ENCODE peak calls at places on chromosomes 11 and 22, in ten cellular contexts. One of them, this sample, is unnamed.

GRCh38 chr11:117701781-117702180 is 95.2 kb downstream of the DSCAML1 start:
- DNase-seq in esophagus squamous epithelium: no peak
- DNase-seq in GM23338: no peak
- DNase-seq in GM20000: no peak
- DNase-seq in glutamatergic neuron: no peak
- DNase-seq in GM12865: no peak
- DNase-seq in cardiac muscle cell: no peak
- DNase-seq in lower leg skin: no peak
- DNase-seq in lung: no peak
- DNase-seq in fibroblast of lung: no peak
- DNase-seq in this sample: no peak

GRCh38 chr22:36730176-36730858 is 26.8 kb upstream of the CACNG2 start:
- DNase-seq in esophagus squamous epithelium: no peak
- DNase-seq in GM23338: no peak
- DNase-seq in GM20000: no peak
- DNase-seq in glutamatergic neuron: no peak
- DNase-seq in GM12865: no peak
- DNase-seq in cardiac muscle cell: no peak
- DNase-seq in lower leg skin: peak
- DNase-seq in lung: no peak
- DNase-seq in fibroblast of lung: no peak
- DNase-seq in this sample: no peak

GRCh38 chr11:118401151-118401879 is at the start of gene ATP5MG:
- DNase-seq in esophagus squamous epithelium: peak
- DNase-seq in GM23338: peak
- DNase-seq in GM20000: peak
- DNase-seq in glutamatergic neuron: peak
- DNase-seq in GM12865: peak
- DNase-seq in cardiac muscle cell: peak
- DNase-seq in lower leg skin: peak
- DNase-seq in lung: peak
- DNase-seq in fibroblast of lung: peak
- DNase-seq in this sample: peak

GRCh38 chr22:38335077-38335476 is 17.8 kb upstream of the CSNK1E start:
- DNase-seq in esophagus squamous epithelium: no peak
- DNase-seq in GM23338: no peak
- DNase-seq in GM20000: no peak
- DNase-seq in glutamatergic neuron: no peak
- DNase-seq in GM12865: no peak
- DNase-seq in cardiac muscle cell: no peak
- DNase-seq in lower leg skin: no peak
- DNase-seq in lung: no peak
- DNase-seq in fibroblast of lung: peak
- DNase-seq in this sample: no peak

GRCh38 chr11:61683961-61684869 is 4.0 kb downstream of the DAGLA start:
- DNase-seq in esophagus squamous epithelium: no peak
- DNase-seq in GM23338: no peak
- DNase-seq in GM20000: no peak
- DNase-seq in glutamatergic neuron: peak
- DNase-seq in GM12865: no peak
- DNase-seq in cardiac muscle cell: no peak
- DNase-seq in lower leg skin: no peak
- DNase-seq in lung: no peak
- DNase-seq in fibroblast of lung: peak
- DNase-seq in this sample: no peak

GRCh38 chr22:29626497-29627195 is 23.2 kb downstream of the NF2 start:
- DNase-seq in esophagus squamous epithelium: no peak
- DNase-seq in GM23338: no peak
- DNase-seq in GM20000: no peak
- DNase-seq in glutamatergic neuron: no peak
- DNase-seq in GM12865: no peak
- DNase-seq in cardiac muscle cell: no peak
- DNase-seq in lower leg skin: no peak
- DNase-seq in lung: no peak
- DNase-seq in fibroblast of lung: peak
- DNase-seq in this sample: no peak

GRCh38 chr11:69909561-69910518 is 90.6 kb upstream of the FGF3 start:
- DNase-seq in esophagus squamous epithelium: no peak
- DNase-seq in GM23338: peak
- DNase-seq in GM20000: no peak
- DNase-seq in glutamatergic neuron: peak
- DNase-seq in GM12865: peak
- DNase-seq in cardiac muscle cell: peak
- DNase-seq in lower leg skin: peak
- DNase-seq in lung: no peak
- DNase-seq in fibroblast of lung: no peak
- DNase-seq in this sample: no peak

GRCh38 chr11:102410382-102410784 is 42.2 kb downstream of the TMEM123 start:
- DNase-seq in esophagus squamous epithelium: no peak
- DNase-seq in GM23338: peak
- DNase-seq in GM20000: no peak
- DNase-seq in glutamatergic neuron: no peak
- DNase-seq in GM12865: no peak
- DNase-seq in cardiac muscle cell: peak
- DNase-seq in lower leg skin: no peak
- DNase-seq in lung: no peak
- DNase-seq in fibroblast of lung: peak
- DNase-seq in this sample: no peak

GRCh38 chr11:94417386-94417987 is 16.3 kb upstream of the GPR83 start:
- DNase-seq in esophagus squamous epithelium: no peak
- DNase-seq in GM23338: peak
- DNase-seq in GM20000: no peak
- DNase-seq in glutamatergic neuron: no peak
- DNase-seq in GM12865: peak
- DNase-seq in cardiac muscle cell: peak
- DNase-seq in lower leg skin: no peak
- DNase-seq in lung: no peak
- DNase-seq in fibroblast of lung: peak
- DNase-seq in this sample: no peak

GRCh38 chr11:94424011-94424410 is 22.8 kb upstream of the GPR83 start:
- DNase-seq in esophagus squamous epithelium: no peak
- DNase-seq in GM23338: no peak
- DNase-seq in GM20000: no peak
- DNase-seq in glutamatergic neuron: no peak
- DNase-seq in GM12865: no peak
- DNase-seq in cardiac muscle cell: no peak
- DNase-seq in lower leg skin: no peak
- DNase-seq in lung: no peak
- DNase-seq in fibroblast of lung: no peak
- DNase-seq in this sample: no peak

GRCh38 chr11:94418123-94418770 is 17.0 kb upstream of the GPR83 start:
- DNase-seq in esophagus squamous epithelium: no peak
- DNase-seq in GM23338: no peak
- DNase-seq in GM20000: no peak
- DNase-seq in glutamatergic neuron: no peak
- DNase-seq in GM12865: no peak
- DNase-seq in cardiac muscle cell: no peak
- DNase-seq in lower leg skin: no peak
- DNase-seq in lung: no peak
- DNase-seq in fibroblast of lung: no peak
- DNase-seq in this sample: no peak

GRCh38 chr11:94424662-94425061 is 23.4 kb upstream of the GPR83 start:
- DNase-seq in esophagus squamous epithelium: no peak
- DNase-seq in GM23338: no peak
- DNase-seq in GM20000: no peak
- DNase-seq in glutamatergic neuron: no peak
- DNase-seq in GM12865: no peak
- DNase-seq in cardiac muscle cell: no peak
- DNase-seq in lower leg skin: no peak
- DNase-seq in lung: no peak
- DNase-seq in fibroblast of lung: peak
- DNase-seq in this sample: no peak

DNA sequence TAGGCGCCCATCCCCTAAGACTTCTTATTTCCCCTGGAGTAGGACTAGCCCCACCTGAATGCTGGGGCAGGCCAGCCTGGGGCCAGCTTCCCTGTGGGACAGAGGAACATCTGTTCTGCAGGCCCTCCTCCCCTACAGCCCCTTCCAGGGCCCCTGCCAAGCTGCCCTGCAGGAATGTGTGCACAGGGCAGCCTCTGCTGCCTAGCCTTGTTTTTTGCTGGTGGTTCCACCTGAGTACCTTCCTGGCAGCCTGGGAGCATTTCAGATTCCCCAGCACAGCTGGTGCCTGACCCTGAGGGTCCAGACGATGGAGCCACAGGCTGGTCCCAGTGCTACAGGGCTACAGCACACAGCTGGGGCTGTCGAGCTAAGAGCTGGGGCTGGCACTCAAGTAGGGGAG is 22.2 kb upstream of the GPR83 start:
- DNase-seq in esophagus squamous epithelium: no peak
- DNase-seq in GM23338: no peak
- DNase-seq in GM20000: no peak
- DNase-seq in glutamatergic neuron: no peak
- DNase-seq in GM12865: no peak
- DNase-seq in cardiac muscle cell: no peak
- DNase-seq in lower leg skin: no peak
- DNase-seq in lung: no peak
- DNase-seq in fibroblast of lung: no peak
- DNase-seq in this sample: no peak
- TF ChIP-seq CTCF in esophagus squamous epithelium: no peak
- TF ChIP-seq CTCF in GM23338: no peak
- TF ChIP-seq CTCF in GM20000: no peak
- TF ChIP-seq CTCF in glutamatergic neuron: no peak
- TF ChIP-seq CTCF in GM12865: no peak
- TF ChIP-seq CTCF in cardiac muscle cell: no peak
- TF ChIP-seq CTCF in lower leg skin: no peak
- TF ChIP-seq CTCF in lung: no peak
- TF ChIP-seq CTCF in fibroblast of lung: no peak
- TF ChIP-seq CTCF in this sample: no peak

GRCh38 chr11:71086687-71087258 is 165.6 kb downstream of the SHANK2 start:
- DNase-seq in esophagus squamous epithelium: no peak
- DNase-seq in GM23338: peak
- DNase-seq in GM20000: no peak
- DNase-seq in glutamatergic neuron: peak
- DNase-seq in GM12865: peak
- DNase-seq in cardiac muscle cell: peak
- DNase-seq in lower leg skin: no peak
- DNase-seq in lung: no peak
- DNase-seq in fibroblast of lung: peak
- DNase-seq in this sample: no peak
- TF ChIP-seq CTCF in esophagus squamous epithelium: no peak
- TF ChIP-seq CTCF in GM23338: peak
- TF ChIP-seq CTCF in GM20000: peak
- TF ChIP-seq CTCF in glutamatergic neuron: peak
- TF ChIP-seq CTCF in GM12865: peak
- TF ChIP-seq CTCF in cardiac muscle cell: peak
- TF ChIP-seq CTCF in lower leg skin: no peak
- TF ChIP-seq CTCF in lung: peak
- TF ChIP-seq CTCF in fibroblast of lung: no peak
- TF ChIP-seq CTCF in this sample: no peak

GRCh38 chr11:14622241-14622954 is 21.2 kb upstream of the PDE3B start:
- DNase-seq in esophagus squamous epithelium: no peak
- DNase-seq in GM23338: peak
- DNase-seq in GM20000: no peak
- DNase-seq in glutamatergic neuron: no peak
- DNase-seq in GM12865: no peak
- DNase-seq in cardiac muscle cell: no peak
- DNase-seq in lower leg skin: no peak
- DNase-seq in lung: no peak
- DNase-seq in fibroblast of lung: peak
- DNase-seq in this sample: no peak
- TF ChIP-seq CTCF in esophagus squamous epithelium: no peak
- TF ChIP-seq CTCF in GM23338: no peak
- TF ChIP-seq CTCF in GM20000: no peak
- TF ChIP-seq CTCF in glutamatergic neuron: no peak
- TF ChIP-seq CTCF in GM12865: no peak
- TF ChIP-seq CTCF in cardiac muscle cell: no peak
- TF ChIP-seq CTCF in lower leg skin: no peak
- TF ChIP-seq CTCF in lung: no peak
- TF ChIP-seq CTCF in fibroblast of lung: no peak
- TF ChIP-seq CTCF in this sample: no peak

DNA sequence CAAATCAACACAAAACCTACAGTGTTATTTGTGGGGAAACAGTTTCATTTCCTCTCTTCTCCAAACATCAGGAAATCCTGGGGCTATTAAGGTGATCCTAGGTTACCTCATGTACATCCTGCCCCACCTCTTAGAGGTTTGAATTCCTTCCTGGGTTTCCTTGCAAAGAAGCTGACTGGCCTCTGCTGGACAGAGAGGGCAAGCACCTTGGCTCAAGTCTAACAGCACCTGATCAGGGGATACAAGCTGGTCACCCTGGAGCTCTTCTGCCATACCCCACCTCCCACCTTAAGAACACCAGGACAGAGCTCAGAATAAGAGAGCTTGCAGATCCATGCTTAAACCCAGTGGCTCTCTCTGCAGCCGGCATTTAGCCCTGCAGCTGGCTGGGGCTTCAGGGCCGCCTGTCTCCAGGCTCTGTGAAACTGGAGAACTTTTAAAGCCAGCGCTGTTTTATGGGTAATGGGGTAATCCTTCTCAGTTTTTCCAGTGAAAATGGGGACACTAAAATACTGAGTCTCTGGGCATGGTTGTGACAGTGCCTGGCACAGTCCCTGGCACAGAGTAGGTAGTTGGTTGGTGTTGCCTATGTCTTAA is 386.6 kb upstream of the NARS2 start:
- DNase-seq in esophagus squamous epithelium: no peak
- DNase-seq in GM23338: peak
- DNase-seq in GM20000: peak
- DNase-seq in glutamatergic neuron: peak
- DNase-seq in GM12865: peak
- DNase-seq in cardiac muscle cell: no peak
- DNase-seq in lower leg skin: peak
- DNase-seq in lung: peak
- DNase-seq in fibroblast of lung: peak
- DNase-seq in this sample: no peak
- TF ChIP-seq CTCF in esophagus squamous epithelium: no peak
- TF ChIP-seq CTCF in GM23338: peak
- TF ChIP-seq CTCF in GM20000: no peak
- TF ChIP-seq CTCF in glutamatergic neuron: no peak
- TF ChIP-seq CTCF in GM12865: peak
- TF ChIP-seq CTCF in cardiac muscle cell: peak
- TF ChIP-seq CTCF in lower leg skin: no peak
- TF ChIP-seq CTCF in lung: peak
- TF ChIP-seq CTCF in fibroblast of lung: peak
- TF ChIP-seq CTCF in this sample: no peak